ENCODE peak calls at places on chromosomes 1 and 21, in seven cellular contexts. One of them, this sample, is unnamed.

GRCh38 chr1:53137729-53138128 is 4.7 kb downstream of the SLC1A7 start:
- DNase-seq in stimulated activated CD8-positive, alpha-beta memory T cell treated with anti-CD3 and anti-CD28 coated beads, Interleukin-2, amount 100 ng/mL, for 1 hour: no peak
- DNase-seq in amniotic stem cell: no peak
- DNase-seq in HCT116: peak
- DNase-seq in activated CD4-positive, alpha-beta T cell treated with anti-CD3 and anti-CD28 coated beads, Interleukin-2, amount 50 U/mL, for 1 hour: no peak
- DNase-seq in WTC11: no peak
- DNase-seq in iris pigment epithelial cell: no peak
- DNase-seq in this sample: no peak

GRCh38 chr1:51689643-51690042 is 72.8 kb downstream of the OSBPL9 start:
- DNase-seq in stimulated activated CD8-positive, alpha-beta memory T cell treated with anti-CD3 and anti-CD28 coated beads, Interleukin-2, amount 100 ng/mL, for 1 hour: no peak
- DNase-seq in amniotic stem cell: no peak
- DNase-seq in HCT116: no peak
- DNase-seq in activated CD4-positive, alpha-beta T cell treated with anti-CD3 and anti-CD28 coated beads, Interleukin-2, amount 50 U/mL, for 1 hour: no peak
- DNase-seq in WTC11: no peak
- DNase-seq in iris pigment epithelial cell: no peak
- DNase-seq in this sample: no peak

GRCh38 chr1:155989242-155989991 is 11.1 kb upstream of the ARHGEF2 start:
- DNase-seq in stimulated activated CD8-positive, alpha-beta memory T cell treated with anti-CD3 and anti-CD28 coated beads, Interleukin-2, amount 100 ng/mL, for 1 hour: peak
- DNase-seq in amniotic stem cell: peak
- DNase-seq in HCT116: no peak
- DNase-seq in activated CD4-positive, alpha-beta T cell treated with anti-CD3 and anti-CD28 coated beads, Interleukin-2, amount 50 U/mL, for 1 hour: peak
- DNase-seq in WTC11: peak
- DNase-seq in iris pigment epithelial cell: peak
- DNase-seq in this sample: peak

GRCh38 chr1:51519857-51520699 is 1.0 kb upstream of the EPS15 start:
- DNase-seq in stimulated activated CD8-positive, alpha-beta memory T cell treated with anti-CD3 and anti-CD28 coated beads, Interleukin-2, amount 100 ng/mL, for 1 hour: no peak
- DNase-seq in amniotic stem cell: peak
- DNase-seq in HCT116: no peak
- DNase-seq in activated CD4-positive, alpha-beta T cell treated with anti-CD3 and anti-CD28 coated beads, Interleukin-2, amount 50 U/mL, for 1 hour: no peak
- DNase-seq in WTC11: no peak
- DNase-seq in iris pigment epithelial cell: peak
- DNase-seq in this sample: no peak

GRCh38 chr1:89261926-89262540 is 10.6 kb downstream of the GBP5 start:
- DNase-seq in stimulated activated CD8-positive, alpha-beta memory T cell treated with anti-CD3 and anti-CD28 coated beads, Interleukin-2, amount 100 ng/mL, for 1 hour: no peak
- DNase-seq in amniotic stem cell: no peak
- DNase-seq in HCT116: peak
- DNase-seq in activated CD4-positive, alpha-beta T cell treated with anti-CD3 and anti-CD28 coated beads, Interleukin-2, amount 50 U/mL, for 1 hour: no peak
- DNase-seq in WTC11: no peak
- DNase-seq in iris pigment epithelial cell: no peak
- DNase-seq in this sample: no peak

GRCh38 chr1:197391303-197392226 is 123.5 kb downstream of the CRB1 start:
- DNase-seq in stimulated activated CD8-positive, alpha-beta memory T cell treated with anti-CD3 and anti-CD28 coated beads, Interleukin-2, amount 100 ng/mL, for 1 hour: no peak
- DNase-seq in amniotic stem cell: no peak
- DNase-seq in HCT116: no peak
- DNase-seq in activated CD4-positive, alpha-beta T cell treated with anti-CD3 and anti-CD28 coated beads, Interleukin-2, amount 50 U/mL, for 1 hour: no peak
- DNase-seq in WTC11: no peak
- DNase-seq in iris pigment epithelial cell: peak
- DNase-seq in this sample: no peak

GRCh38 chr1:113797472-113797871 is 14.8 kb downstream of the RSBN1 start:
- DNase-seq in stimulated activated CD8-positive, alpha-beta memory T cell treated with anti-CD3 and anti-CD28 coated beads, Interleukin-2, amount 100 ng/mL, for 1 hour: no peak
- DNase-seq in amniotic stem cell: no peak
- DNase-seq in HCT116: no peak
- DNase-seq in activated CD4-positive, alpha-beta T cell treated with anti-CD3 and anti-CD28 coated beads, Interleukin-2, amount 50 U/mL, for 1 hour: no peak
- DNase-seq in WTC11: no peak
- DNase-seq in iris pigment epithelial cell: no peak
- DNase-seq in this sample: no peak

GRCh38 chr1:53899206-53899628 is 5.2 kb downstream of the DIO1 start:
- DNase-seq in stimulated activated CD8-positive, alpha-beta memory T cell treated with anti-CD3 and anti-CD28 coated beads, Interleukin-2, amount 100 ng/mL, for 1 hour: no peak
- DNase-seq in amniotic stem cell: no peak
- DNase-seq in HCT116: no peak
- DNase-seq in activated CD4-positive, alpha-beta T cell treated with anti-CD3 and anti-CD28 coated beads, Interleukin-2, amount 50 U/mL, for 1 hour: no peak
- DNase-seq in WTC11: no peak
- DNase-seq in iris pigment epithelial cell: no peak
- DNase-seq in this sample: no peak

GRCh38 chr1:3028531-3029282 is 7.4 kb downstream of the ACTRT2 start:
- DNase-seq in stimulated activated CD8-positive, alpha-beta memory T cell treated with anti-CD3 and anti-CD28 coated beads, Interleukin-2, amount 100 ng/mL, for 1 hour: no peak
- DNase-seq in amniotic stem cell: no peak
- DNase-seq in HCT116: no peak
- DNase-seq in activated CD4-positive, alpha-beta T cell treated with anti-CD3 and anti-CD28 coated beads, Interleukin-2, amount 50 U/mL, for 1 hour: no peak
- DNase-seq in WTC11: no peak
- DNase-seq in iris pigment epithelial cell: no peak
- DNase-seq in this sample: no peak

GRCh38 chr21:34986561-34987533 is 62.3 kb downstream of the RUNX1 start:
- DNase-seq in stimulated activated CD8-positive, alpha-beta memory T cell treated with anti-CD3 and anti-CD28 coated beads, Interleukin-2, amount 100 ng/mL, for 1 hour: peak
- DNase-seq in amniotic stem cell: no peak
- DNase-seq in HCT116: peak
- DNase-seq in activated CD4-positive, alpha-beta T cell treated with anti-CD3 and anti-CD28 coated beads, Interleukin-2, amount 50 U/mL, for 1 hour: peak
- DNase-seq in WTC11: no peak
- DNase-seq in iris pigment epithelial cell: peak
- DNase-seq in this sample: peak

GRCh38 chr1:29243863-29244185 is 7.5 kb downstream of the PTPRU start:
- DNase-seq in stimulated activated CD8-positive, alpha-beta memory T cell treated with anti-CD3 and anti-CD28 coated beads, Interleukin-2, amount 100 ng/mL, for 1 hour: no peak
- DNase-seq in amniotic stem cell: peak
- DNase-seq in HCT116: no peak
- DNase-seq in activated CD4-positive, alpha-beta T cell treated with anti-CD3 and anti-CD28 coated beads, Interleukin-2, amount 50 U/mL, for 1 hour: no peak
- DNase-seq in WTC11: no peak
- DNase-seq in iris pigment epithelial cell: peak
- DNase-seq in this sample: no peak

GRCh38 chr1:38589036-38589435 is 270.5 kb downstream of the RRAGC start:
- DNase-seq in stimulated activated CD8-positive, alpha-beta memory T cell treated with anti-CD3 and anti-CD28 coated beads, Interleukin-2, amount 100 ng/mL, for 1 hour: no peak
- DNase-seq in amniotic stem cell: no peak
- DNase-seq in HCT116: no peak
- DNase-seq in activated CD4-positive, alpha-beta T cell treated with anti-CD3 and anti-CD28 coated beads, Interleukin-2, amount 50 U/mL, for 1 hour: no peak
- DNase-seq in WTC11: no peak
- DNase-seq in iris pigment epithelial cell: peak
- DNase-seq in this sample: no peak

GRCh38 chr1:30816211-30817082 is 58.9 kb upstream of the LAPTM5 start:
- DNase-seq in stimulated activated CD8-positive, alpha-beta memory T cell treated with anti-CD3 and anti-CD28 coated beads, Interleukin-2, amount 100 ng/mL, for 1 hour: no peak
- DNase-seq in amniotic stem cell: peak
- DNase-seq in HCT116: no peak
- DNase-seq in activated CD4-positive, alpha-beta T cell treated with anti-CD3 and anti-CD28 coated beads, Interleukin-2, amount 50 U/mL, for 1 hour: no peak
- DNase-seq in WTC11: peak
- DNase-seq in iris pigment epithelial cell: peak
- DNase-seq in this sample: no peak

GRCh38 chr1:2089051-2089450 is 38.8 kb downstream of the PRKCZ start:
- DNase-seq in stimulated activated CD8-positive, alpha-beta memory T cell treated with anti-CD3 and anti-CD28 coated beads, Interleukin-2, amount 100 ng/mL, for 1 hour: no peak
- DNase-seq in amniotic stem cell: no peak
- DNase-seq in HCT116: no peak
- DNase-seq in activated CD4-positive, alpha-beta T cell treated with anti-CD3 and anti-CD28 coated beads, Interleukin-2, amount 50 U/mL, for 1 hour: no peak
- DNase-seq in WTC11: no peak
- DNase-seq in iris pigment epithelial cell: no peak
- DNase-seq in this sample: no peak

GRCh38 chr1:201028473-201028889 is 5.0 kb upstream of the KIF21B start:
- DNase-seq in stimulated activated CD8-positive, alpha-beta memory T cell treated with anti-CD3 and anti-CD28 coated beads, Interleukin-2, amount 100 ng/mL, for 1 hour: no peak
- DNase-seq in amniotic stem cell: no peak
- DNase-seq in HCT116: no peak
- DNase-seq in activated CD4-positive, alpha-beta T cell treated with anti-CD3 and anti-CD28 coated beads, Interleukin-2, amount 50 U/mL, for 1 hour: no peak
- DNase-seq in WTC11: no peak
- DNase-seq in iris pigment epithelial cell: peak
- DNase-seq in this sample: no peak

GRCh38 chr1:8902765-8903164 is 24.3 kb upstream of the ENO1 start:
- DNase-seq in stimulated activated CD8-positive, alpha-beta memory T cell treated with anti-CD3 and anti-CD28 coated beads, Interleukin-2, amount 100 ng/mL, for 1 hour: no peak
- DNase-seq in amniotic stem cell: no peak
- DNase-seq in HCT116: no peak
- DNase-seq in activated CD4-positive, alpha-beta T cell treated with anti-CD3 and anti-CD28 coated beads, Interleukin-2, amount 50 U/mL, for 1 hour: no peak
- DNase-seq in WTC11: no peak
- DNase-seq in iris pigment epithelial cell: peak
- DNase-seq in this sample: no peak

GRCh38 chr1:65189716-65190115 is 41.7 kb downstream of the AK4 start:
- DNase-seq in stimulated activated CD8-positive, alpha-beta memory T cell treated with anti-CD3 and anti-CD28 coated beads, Interleukin-2, amount 100 ng/mL, for 1 hour: no peak
- DNase-seq in amniotic stem cell: no peak
- DNase-seq in HCT116: no peak
- DNase-seq in activated CD4-positive, alpha-beta T cell treated with anti-CD3 and anti-CD28 coated beads, Interleukin-2, amount 50 U/mL, for 1 hour: no peak
- DNase-seq in WTC11: no peak
- DNase-seq in iris pigment epithelial cell: peak
- DNase-seq in this sample: no peak

GRCh38 chr1:107250169-107250568 is 109.3 kb downstream of the NTNG1 start:
- DNase-seq in stimulated activated CD8-positive, alpha-beta memory T cell treated with anti-CD3 and anti-CD28 coated beads, Interleukin-2, amount 100 ng/mL, for 1 hour: no peak
- DNase-seq in amniotic stem cell: no peak
- DNase-seq in HCT116: no peak
- DNase-seq in activated CD4-positive, alpha-beta T cell treated with anti-CD3 and anti-CD28 coated beads, Interleukin-2, amount 50 U/mL, for 1 hour: no peak
- DNase-seq in WTC11: no peak
- DNase-seq in iris pigment epithelial cell: peak
- DNase-seq in this sample: no peak

GRCh38 chr1:54278941-54279422 is 79.0 kb downstream of the MRPL37 start:
- DNase-seq in stimulated activated CD8-positive, alpha-beta memory T cell treated with anti-CD3 and anti-CD28 coated beads, Interleukin-2, amount 100 ng/mL, for 1 hour: no peak
- DNase-seq in amniotic stem cell: no peak
- DNase-seq in HCT116: no peak
- DNase-seq in activated CD4-positive, alpha-beta T cell treated with anti-CD3 and anti-CD28 coated beads, Interleukin-2, amount 50 U/mL, for 1 hour: no peak
- DNase-seq in WTC11: no peak
- DNase-seq in iris pigment epithelial cell: peak
- DNase-seq in this sample: no peak

GRCh38 chr21:21439761-21440160 is 441.6 kb downstream of the NCAM2 start:
- DNase-seq in stimulated activated CD8-positive, alpha-beta memory T cell treated with anti-CD3 and anti-CD28 coated beads, Interleukin-2, amount 100 ng/mL, for 1 hour: no peak
- DNase-seq in amniotic stem cell: no peak
- DNase-seq in HCT116: no peak
- DNase-seq in activated CD4-positive, alpha-beta T cell treated with anti-CD3 and anti-CD28 coated beads, Interleukin-2, amount 50 U/mL, for 1 hour: no peak
- DNase-seq in WTC11: no peak
- DNase-seq in iris pigment epithelial cell: peak
- DNase-seq in this sample: no peak

GRCh38 chr1:18470650-18471355 is 9.9 kb upstream of the KLHDC7A start:
- DNase-seq in stimulated activated CD8-positive, alpha-beta memory T cell treated with anti-CD3 and anti-CD28 coated beads, Interleukin-2, amount 100 ng/mL, for 1 hour: no peak
- DNase-seq in amniotic stem cell: no peak
- DNase-seq in HCT116: no peak
- DNase-seq in activated CD4-positive, alpha-beta T cell treated with anti-CD3 and anti-CD28 coated beads, Interleukin-2, amount 50 U/mL, for 1 hour: no peak
- DNase-seq in WTC11: no peak
- DNase-seq in iris pigment epithelial cell: no peak
- DNase-seq in this sample: no peak

GRCh38 chr1:64043976-64044375 is 159.4 kb upstream of the UBE2U start:
- DNase-seq in stimulated activated CD8-positive, alpha-beta memory T cell treated with anti-CD3 and anti-CD28 coated beads, Interleukin-2, amount 100 ng/mL, for 1 hour: no peak
- DNase-seq in amniotic stem cell: no peak
- DNase-seq in HCT116: no peak
- DNase-seq in activated CD4-positive, alpha-beta T cell treated with anti-CD3 and anti-CD28 coated beads, Interleukin-2, amount 50 U/mL, for 1 hour: no peak
- DNase-seq in WTC11: no peak
- DNase-seq in iris pigment epithelial cell: peak
- DNase-seq in this sample: no peak

GRCh38 chr1:53869454-53870117 is 20.0 kb downstream of the YIPF1 start:
- DNase-seq in stimulated activated CD8-positive, alpha-beta memory T cell treated with anti-CD3 and anti-CD28 coated beads, Interleukin-2, amount 100 ng/mL, for 1 hour: no peak
- DNase-seq in amniotic stem cell: no peak
- DNase-seq in HCT116: no peak
- DNase-seq in activated CD4-positive, alpha-beta T cell treated with anti-CD3 and anti-CD28 coated beads, Interleukin-2, amount 50 U/mL, for 1 hour: no peak
- DNase-seq in WTC11: no peak
- DNase-seq in iris pigment epithelial cell: no peak
- DNase-seq in this sample: no peak

GRCh38 chr1:30761312-30762151 is 4.0 kb upstream of the LAPTM5 start:
- DNase-seq in stimulated activated CD8-positive, alpha-beta memory T cell treated with anti-CD3 and anti-CD28 coated beads, Interleukin-2, amount 100 ng/mL, for 1 hour: no peak
- DNase-seq in amniotic stem cell: no peak
- DNase-seq in HCT116: no peak
- DNase-seq in activated CD4-positive, alpha-beta T cell treated with anti-CD3 and anti-CD28 coated beads, Interleukin-2, amount 50 U/mL, for 1 hour: no peak
- DNase-seq in WTC11: no peak
- DNase-seq in iris pigment epithelial cell: no peak
- DNase-seq in this sample: no peak

GRCh38 chr1:16122916-16123315 is 33.0 kb downstream of the EPHA2 start:
- DNase-seq in stimulated activated CD8-positive, alpha-beta memory T cell treated with anti-CD3 and anti-CD28 coated beads, Interleukin-2, amount 100 ng/mL, for 1 hour: peak
- DNase-seq in amniotic stem cell: no peak
- DNase-seq in HCT116: no peak
- DNase-seq in activated CD4-positive, alpha-beta T cell treated with anti-CD3 and anti-CD28 coated beads, Interleukin-2, amount 50 U/mL, for 1 hour: no peak
- DNase-seq in WTC11: no peak
- DNase-seq in iris pigment epithelial cell: peak
- DNase-seq in this sample: no peak

GRCh38 chr1:205270764-205271163 is 43.0 kb downstream of the TMCC2 start:
- DNase-seq in stimulated activated CD8-positive, alpha-beta memory T cell treated with anti-CD3 and anti-CD28 coated beads, Interleukin-2, amount 100 ng/mL, for 1 hour: no peak
- DNase-seq in amniotic stem cell: no peak
- DNase-seq in HCT116: peak
- DNase-seq in activated CD4-positive, alpha-beta T cell treated with anti-CD3 and anti-CD28 coated beads, Interleukin-2, amount 50 U/mL, for 1 hour: no peak
- DNase-seq in WTC11: no peak
- DNase-seq in iris pigment epithelial cell: peak
- DNase-seq in this sample: no peak

GRCh38 chr21:42360317-42360716 is 6.0 kb downstream of the TFF1 start:
- DNase-seq in stimulated activated CD8-positive, alpha-beta memory T cell treated with anti-CD3 and anti-CD28 coated beads, Interleukin-2, amount 100 ng/mL, for 1 hour: no peak
- DNase-seq in amniotic stem cell: no peak
- DNase-seq in HCT116: peak
- DNase-seq in activated CD4-positive, alpha-beta T cell treated with anti-CD3 and anti-CD28 coated beads, Interleukin-2, amount 50 U/mL, for 1 hour: no peak
- DNase-seq in WTC11: no peak
- DNase-seq in iris pigment epithelial cell: no peak
- DNase-seq in this sample: no peak

GRCh38 chr1:67005068-67005467 is 48.9 kb downstream of the SLC35D1 start:
- DNase-seq in stimulated activated CD8-positive, alpha-beta memory T cell treated with anti-CD3 and anti-CD28 coated beads, Interleukin-2, amount 100 ng/mL, for 1 hour: no peak
- DNase-seq in amniotic stem cell: no peak
- DNase-seq in HCT116: no peak
- DNase-seq in activated CD4-positive, alpha-beta T cell treated with anti-CD3 and anti-CD28 coated beads, Interleukin-2, amount 50 U/mL, for 1 hour: no peak
- DNase-seq in WTC11: no peak
- DNase-seq in iris pigment epithelial cell: no peak
- DNase-seq in this sample: no peak

GRCh38 chr1:84698718-84699117 is 8.5 kb upstream of the SSX2IP start:
- DNase-seq in stimulated activated CD8-positive, alpha-beta memory T cell treated with anti-CD3 and anti-CD28 coated beads, Interleukin-2, amount 100 ng/mL, for 1 hour: no peak
- DNase-seq in amniotic stem cell: peak
- DNase-seq in HCT116: peak
- DNase-seq in activated CD4-positive, alpha-beta T cell treated with anti-CD3 and anti-CD28 coated beads, Interleukin-2, amount 50 U/mL, for 1 hour: no peak
- DNase-seq in WTC11: no peak
- DNase-seq in iris pigment epithelial cell: peak
- DNase-seq in this sample: no peak

GRCh38 chr1:21335088-21335678 is 44.9 kb upstream of the ECE1 start:
- DNase-seq in stimulated activated CD8-positive, alpha-beta memory T cell treated with anti-CD3 and anti-CD28 coated beads, Interleukin-2, amount 100 ng/mL, for 1 hour: no peak
- DNase-seq in amniotic stem cell: no peak
- DNase-seq in HCT116: no peak
- DNase-seq in activated CD4-positive, alpha-beta T cell treated with anti-CD3 and anti-CD28 coated beads, Interleukin-2, amount 50 U/mL, for 1 hour: no peak
- DNase-seq in WTC11: no peak
- DNase-seq in iris pigment epithelial cell: no peak
- DNase-seq in this sample: no peak

GRCh38 chr1:119549719-119550141 is 42.7 kb downstream of the HSD3B1 start:
- DNase-seq in stimulated activated CD8-positive, alpha-beta memory T cell treated with anti-CD3 and anti-CD28 coated beads, Interleukin-2, amount 100 ng/mL, for 1 hour: no peak
- DNase-seq in amniotic stem cell: peak
- DNase-seq in HCT116: peak
- DNase-seq in activated CD4-positive, alpha-beta T cell treated with anti-CD3 and anti-CD28 coated beads, Interleukin-2, amount 50 U/mL, for 1 hour: no peak
- DNase-seq in WTC11: peak
- DNase-seq in iris pigment epithelial cell: peak
- DNase-seq in this sample: no peak

GRCh38 chr21:26840206-26840605 is 5.0 kb downstream of the ADAMTS1 start:
- DNase-seq in stimulated activated CD8-positive, alpha-beta memory T cell treated with anti-CD3 and anti-CD28 coated beads, Interleukin-2, amount 100 ng/mL, for 1 hour: no peak
- DNase-seq in amniotic stem cell: no peak
- DNase-seq in HCT116: no peak
- DNase-seq in activated CD4-positive, alpha-beta T cell treated with anti-CD3 and anti-CD28 coated beads, Interleukin-2, amount 50 U/mL, for 1 hour: no peak
- DNase-seq in WTC11: no peak
- DNase-seq in iris pigment epithelial cell: no peak
- DNase-seq in this sample: no peak

GRCh38 chr1:247740721-247741120 is 2.3 kb downstream of the OR14K1 start:
- DNase-seq in stimulated activated CD8-positive, alpha-beta memory T cell treated with anti-CD3 and anti-CD28 coated beads, Interleukin-2, amount 100 ng/mL, for 1 hour: no peak
- DNase-seq in amniotic stem cell: no peak
- DNase-seq in HCT116: no peak
- DNase-seq in activated CD4-positive, alpha-beta T cell treated with anti-CD3 and anti-CD28 coated beads, Interleukin-2, amount 50 U/mL, for 1 hour: no peak
- DNase-seq in WTC11: no peak
- DNase-seq in iris pigment epithelial cell: no peak
- DNase-seq in this sample: no peak

GRCh38 chr1:113452921-113453770 is 62.8 kb downstream of the MAGI3 start:
- DNase-seq in stimulated activated CD8-positive, alpha-beta memory T cell treated with anti-CD3 and anti-CD28 coated beads, Interleukin-2, amount 100 ng/mL, for 1 hour: no peak
- DNase-seq in amniotic stem cell: peak
- DNase-seq in HCT116: peak
- DNase-seq in activated CD4-positive, alpha-beta T cell treated with anti-CD3 and anti-CD28 coated beads, Interleukin-2, amount 50 U/mL, for 1 hour: no peak
- DNase-seq in WTC11: peak
- DNase-seq in iris pigment epithelial cell: peak
- DNase-seq in this sample: no peak

GRCh38 chr21:45010860-45011259 is 63.5 kb upstream of the ADARB1 start:
- DNase-seq in stimulated activated CD8-positive, alpha-beta memory T cell treated with anti-CD3 and anti-CD28 coated beads, Interleukin-2, amount 100 ng/mL, for 1 hour: no peak
- DNase-seq in amniotic stem cell: no peak
- DNase-seq in HCT116: no peak
- DNase-seq in activated CD4-positive, alpha-beta T cell treated with anti-CD3 and anti-CD28 coated beads, Interleukin-2, amount 50 U/mL, for 1 hour: no peak
- DNase-seq in WTC11: peak
- DNase-seq in iris pigment epithelial cell: no peak
- DNase-seq in this sample: no peak

GRCh38 chr1:28078262-28078661 is 10.1 kb downstream of the EYA3 start:
- DNase-seq in stimulated activated CD8-positive, alpha-beta memory T cell treated with anti-CD3 and anti-CD28 coated beads, Interleukin-2, amount 100 ng/mL, for 1 hour: no peak
- DNase-seq in amniotic stem cell: no peak
- DNase-seq in HCT116: no peak
- DNase-seq in activated CD4-positive, alpha-beta T cell treated with anti-CD3 and anti-CD28 coated beads, Interleukin-2, amount 50 U/mL, for 1 hour: no peak
- DNase-seq in WTC11: no peak
- DNase-seq in iris pigment epithelial cell: no peak
- DNase-seq in this sample: no peak

This sample was measured in activated T-helper 1 cell treated with anti-CD3 and anti-CD28 coated beads, Interleukin-2, amount 50 U/mL, for 16 hours.